ENCODE peak calls at places on chromosomes 12 and 14, in four cellular contexts. Z is GM06990, A is fibroblast of pulmonary artery, Y is cardiac fibroblast. O is an unnamed sample.
A peak's percentile ranks its signal among the peaks of the same experiment; 100 is the strongest.

GRCh38 chr14:105528859-105529505 is 2.6 kb downstream of the TMEM121 start:
- DNase-seq in A (no peak), Z (peak; percentile 51), Y (no peak), O (no peak)

GRCh38 chr12:49615725-49616124 is 7.6 kb upstream of the PRPF40B start:
- DNase-seq in Y (peak; percentile 9), A (peak; percentile 20), Z (no peak), O (no peak)

GRCh38 chr14:33578461-33579216 is 372.2 kb downstream of the EGLN3 start:
- DNase-seq in Y (no peak), Z (no peak), A (no peak), O (no peak)

GRCh38 chr12:124518051-124518932 is 49.1 kb downstream of the NCOR2 start:
- DNase-seq in Y (peak; percentile 100), Z (no peak), A (peak; percentile 100), O (peak; percentile 99)

GRCh38 chr12:68641138-68641537 is 30.4 kb downstream of the RAP1B start:
- DNase-seq in A (no peak), Z (peak; percentile 56), Y (no peak), O (no peak)

GRCh38 chr14:45990252-45990651 is 661.3 kb downstream of the RPL10L start:
- DNase-seq in A (no peak), Y (no peak), Z (no peak), O (no peak)

GRCh38 chr12:91871751-91872150 is 273.9 kb downstream of the BTG1 start:
- DNase-seq in Z (no peak), Y (no peak), A (no peak), O (no peak)

GRCh38 chr12:25701290-25701689 is 148.2 kb upstream of the LMNTD1 start:
- DNase-seq in Y (peak; percentile 68), A (peak; percentile 83), Z (no peak), O (no peak)

GRCh38 chr12:1305063-1305434 is 289.3 kb downstream of the FBXL14 start:
- DNase-seq in Z (no peak), Y (no peak), A (no peak), O (no peak)

GRCh38 chr14:68824517-68825347 is 31.9 kb upstream of the ZFP36L1 start:
- DNase-seq in Y (peak; percentile 77), Z (no peak), A (peak; percentile 79), O (peak; percentile 92)

GRCh38 chr12:43044241-43044640 is 454.7 kb upstream of the PRICKLE1 start:
- DNase-seq in Y (no peak), A (no peak), Z (no peak), O (no peak)

GRCh38 chr12:113233967-113234366 is 12.7 kb downstream of the TPCN1 start:
- DNase-seq in Y (no peak), Z (no peak), A (no peak), O (no peak)

GRCh38 chr14:56304456-56304855 is 186.2 kb downstream of the PELI2 start:
- DNase-seq in Y (no peak), Z (no peak), A (no peak), O (no peak)

GRCh38 chr14:61076531-61076930 is 95.5 kb downstream of the SLC38A6 start:
- DNase-seq in Y (peak; percentile 58), Z (no peak), A (peak; percentile 80), O (no peak)

GRCh38 chr14:63045612-63046320 is 508 bp upstream of the KCNH5 start:
- DNase-seq in Y (peak; percentile 14), A (peak; percentile 29), Z (no peak), O (peak; percentile 19)

GRCh38 chr12:112900298-112901145 is 6.2 kb upstream of the OAS1 start:
- DNase-seq in Z (peak; percentile 29), A (peak; percentile 37), Y (peak; percentile 62), O (peak; percentile 39)

GRCh38 chr14:72590577-72590976 is 303.3 kb downstream of the DPF3 start:
- DNase-seq in Z (no peak), Y (no peak), A (no peak), O (no peak)

GRCh38 chr14:90381999-90382451 is 14.8 kb upstream of the CALM1 start:
- DNase-seq in Y (peak; percentile 26), Z (no peak), A (no peak), O (peak; percentile 89)

GRCh38 chr12:24293549-24293948 is 344.1 kb upstream of the SOX5 start:
- DNase-seq in Z (no peak), A (no peak), Y (no peak), O (no peak)

GRCh38 chr14:37864861-37865718 is 269.7 kb downstream of the TTC6 start:
- DNase-seq in A (peak; percentile 3), Y (no peak), Z (no peak), O (no peak)

GRCh38 chr12:29726321-29726692 is 57.4 kb downstream of the TMTC1 start:
- DNase-seq in A (peak; percentile 77), Z (no peak), Y (peak; percentile 70), O (no peak)

GRCh38 chr14:98903371-98903770 is 368.6 kb downstream of the BCL11B start:
- DNase-seq in Z (no peak), A (no peak), Y (no peak), O (no peak)

GRCh38 chr14:93128785-93129459 is 13.2 kb upstream of the ITPK1 start:
- DNase-seq in A (no peak), Y (no peak), Z (no peak), O (no peak)

GRCh38 chr12:75553865-75554555 is 42.6 kb upstream of the KRR1 start:
- DNase-seq in Y (peak; percentile 26), Z (no peak), A (peak; percentile 23), O (no peak)

GRCh38 chr12:102765736-102766135 is 151.3 kb downstream of the PAH start:
- DNase-seq in Z (no peak), A (no peak), Y (peak; percentile 31), O (no peak)

GRCh38 chr12:94421868-94422740 is 37.6 kb downstream of the CEP83 start:
- DNase-seq in Z (no peak), Y (no peak), A (no peak), O (no peak)

GRCh38 chr14:28243600-28243999 is 523.0 kb upstream of the FOXG1 start:
- DNase-seq in A (peak; percentile 56), Z (no peak), Y (peak; percentile 1), O (no peak)

GRCh38 chr12:70078161-70078560 is 165.1 kb upstream of the CNOT2 start:
- DNase-seq in A (no peak), Z (no peak), Y (no peak), O (no peak)

GRCh38 chr12:71636704-71637115 is 26.9 kb downstream of the ZFC3H1 start:
- DNase-seq in Y (peak; percentile 82), Z (peak; percentile 32), A (peak; percentile 85), O (no peak)

GRCh38 chr12:107917912-107918800 is 143.7 kb downstream of the ASCL4 start:
- DNase-seq in Y (peak; percentile 19), Z (no peak), A (peak; percentile 38), O (peak; percentile 19)

GRCh38 chr12:3951380-3952135 is 78.4 kb upstream of the PARP11 start:
- DNase-seq in A (no peak), Z (no peak), Y (no peak), O (no peak)

GRCh38 chr12:119802472-119802871 is 74.6 kb downstream of the CIT start:
- DNase-seq in Y (peak; percentile 77), Z (no peak), A (peak; percentile 57), O (peak; percentile 21)

GRCh38 chr12:100154472-100155247 is 12.0 kb upstream of the BLTP3B start:
- DNase-seq in Y (peak; percentile 72), A (peak; percentile 69), Z (peak; percentile 40), O (peak; percentile 71)

GRCh38 chr12:55970775-55971174 is 3.1 kb upstream of the RAB5B start:
- DNase-seq in Y (peak; percentile 60), A (peak; percentile 75), Z (no peak), O (no peak)

DNA sequence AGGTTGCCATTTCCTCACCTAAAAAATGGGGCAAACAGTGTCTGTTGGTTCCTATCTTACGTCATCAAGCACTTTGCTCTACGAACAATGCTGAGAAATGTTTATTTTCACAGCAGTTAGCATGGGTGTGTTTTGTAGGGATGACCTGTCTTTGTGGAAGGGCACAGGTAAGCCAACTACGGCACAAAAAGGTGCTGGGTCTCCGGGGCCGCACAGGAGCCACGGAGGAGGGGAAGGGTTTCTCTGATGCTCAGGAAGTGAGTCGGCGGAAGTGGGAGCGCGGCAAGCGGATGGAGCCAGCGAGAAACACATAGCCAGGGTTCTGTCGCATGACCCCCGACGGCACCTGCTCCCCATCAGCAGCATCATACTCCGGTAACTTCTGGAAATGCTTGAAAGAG is 65.6 kb upstream of the TCL1B start:
- DNase-seq in Y (no peak), A (no peak), Z (peak; percentile 13), O (no peak)
- H3K4me3 ChIP-seq in Y (no peak overlapping the region), A (no peak overlapping the region), Z (peak overlapping the region; percentile 57), O (no peak overlapping the region)

DNA sequence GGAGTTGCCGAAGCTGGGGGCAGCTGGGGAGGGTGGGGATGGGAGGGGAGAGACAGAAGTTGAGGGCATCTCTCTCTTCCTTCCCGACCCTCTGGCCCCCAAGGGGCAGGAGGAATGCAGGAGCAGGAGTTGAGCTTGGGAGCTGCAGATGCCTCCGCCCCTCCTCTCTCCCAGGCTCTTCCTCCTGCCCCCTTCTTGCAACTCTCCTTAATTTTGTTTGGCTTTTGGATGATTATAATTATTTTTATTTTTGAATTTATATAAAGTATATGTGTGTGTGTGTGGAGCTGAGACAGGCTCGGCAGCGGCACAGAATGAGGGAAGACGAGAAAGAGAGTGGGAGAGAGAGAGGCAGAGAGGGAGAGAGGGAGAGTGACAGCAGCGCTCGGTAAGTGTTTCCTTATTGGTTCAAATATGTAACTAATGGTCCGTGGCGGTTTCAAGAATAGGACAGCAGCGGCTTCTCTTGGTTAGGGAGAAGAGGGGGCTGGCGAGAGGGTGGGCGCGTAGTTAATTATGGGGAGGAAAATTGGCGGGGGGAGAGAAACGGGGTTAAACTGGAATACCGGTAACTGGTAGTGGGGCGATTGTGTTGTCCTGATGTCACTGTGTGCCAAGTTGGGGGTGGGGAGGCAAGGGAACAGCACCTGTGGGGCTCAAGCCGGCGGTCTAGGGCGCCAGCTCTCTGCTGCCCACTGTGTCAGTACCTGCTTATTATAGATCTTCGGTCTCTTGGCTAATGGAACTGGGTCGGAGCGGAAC is 8.4 kb downstream of the HOXC8 start:
- DNase-seq in A (no peak), Z (no peak), Y (no peak), O (no peak)
- H3K4me3 ChIP-seq in A (peak overlapping the region; percentile 37), Z (peak overlapping the region; percentile 65), Y (no peak overlapping the region), O (no peak overlapping the region)

GRCh38 chr12:122951979-122952892 is 14.0 kb downstream of the ABCB9 start:
- DNase-seq in Y (peak; percentile 77), Z (no peak), A (peak; percentile 79), O (peak; percentile 84)

GRCh38 chr12:122958198-122958888 is 7.9 kb downstream of the ABCB9 start:
- DNase-seq in Y (peak; percentile 93), Z (no peak), A (peak; percentile 99), O (no peak)

GRCh38 chr12:122956028-122956427 is 10.2 kb downstream of the ABCB9 start:
- DNase-seq in Z (no peak), Y (no peak), A (no peak), O (no peak)

GRCh38 chr12:122951406-122951805 is 14.9 kb downstream of the ABCB9 start:
- DNase-seq in Z (no peak), Y (no peak), A (peak; percentile 21), O (no peak)

GRCh38 chr12:122955151-122955550 is 11.1 kb downstream of the ABCB9 start:
- DNase-seq in Y (no peak), A (no peak), Z (no peak), O (no peak)
- H3K4me3 ChIP-seq in Y (no peak overlapping the region), A (no peak overlapping the region), Z (no peak overlapping the region), O (no peak overlapping the region)

GRCh38 chr12:116881867-116882507 is 746 bp upstream of the HRK start:
- DNase-seq in A (no peak), Y (no peak), Z (no peak), O (no peak)
- H3K4me3 ChIP-seq in A (no peak overlapping the region), Y (no peak overlapping the region), Z (peak overlapping the region; percentile 20), O (no peak overlapping the region)

O was measured in body of pancreas.